ENCODE peak calls at places on chromosomes 3 and 15, in nine cellular contexts. L is HepG2; O is T-cell; H is Karpas-422; U is NCI-H2081 treated with DMSO at 0.1 percent for 48 hours; B is fibroblast of pulmonary artery; F is activated CD4-positive, alpha-beta T cell treated with anti-CD3 and anti-CD28 coated beads, Interleukin-2, amount 10 ng/mL, durations not matched to agents 7 days and 5 days; Q is mammary epithelial cell; J is HT-29. E is an unnamed sample.
A peak's percentile ranks its signal among the peaks of the same experiment; 100 is the strongest.

GRCh38 chr3:126544596-126545281 is 14.0 kb downstream of the C3orf22 start:
- DNase-seq in L (no peak), O (peak; percentile 0), H (no peak), U (no peak), B (no peak), F (no peak), Q (no peak), J (no peak), E (no peak)

GRCh38 chr3:194031867-194032635 is 103.9 kb upstream of the HES1 start:
- DNase-seq in L (no peak), O (no peak), H (no peak), U (no peak), B (no peak), F (no peak), Q (peak; percentile 20), J (no peak), E (no peak)

GRCh38 chr3:50124363-50125226 is 30.5 kb upstream of the SEMA3F start:
- DNase-seq in L (no peak), O (no peak), H (no peak), U (no peak), B (no peak), F (peak; percentile 5), Q (no peak), J (no peak), E (no peak)

GRCh38 chr15:84400820-84401219 is 165.2 kb downstream of the GOLGA6L4 start:
- DNase-seq in L (no peak), O (no peak), H (no peak), U (no peak), B (no peak), F (no peak), Q (no peak), J (no peak), E (peak; percentile 62)

GRCh38 chr3:123096701-123097100 is 29.9 kb downstream of the PDIA5 start:
- DNase-seq in L (no peak), O (no peak), H (no peak), U (no peak), B (peak; percentile 85), F (no peak), Q (no peak), J (no peak), E (no peak)

GRCh38 chr3:41198046-41198445 is 1.3 kb upstream of the CTNNB1 start:
- DNase-seq in L (no peak), O (no peak), H (no peak), U (no peak), B (no peak), F (no peak), Q (no peak), J (no peak), E (no peak)

GRCh38 chr15:68489426-68489825 is 57.5 kb upstream of the ITGA11 start:
- DNase-seq in L (no peak), O (no peak), H (no peak), U (no peak), B (no peak), F (no peak), Q (no peak), J (no peak), E (no peak)

GRCh38 chr15:39393575-39394335 is 187.1 kb upstream of the THBS1 start:
- DNase-seq in L (peak; percentile 55), O (no peak), H (peak; percentile 24), U (no peak), B (no peak), F (no peak), Q (no peak), J (peak; percentile 30), E (no peak)

GRCh38 chr3:102223139-102223538 is 211.7 kb upstream of the ZPLD1 start:
- DNase-seq in L (no peak), O (no peak), H (no peak), U (no peak), B (no peak), F (no peak), Q (no peak), J (no peak), E (no peak)

GRCh38 chr3:104629038-104629437 is 737.7 kb upstream of the ALCAM start:
- DNase-seq in L (no peak), O (no peak), H (no peak), U (no peak), B (peak; percentile 77), F (no peak), Q (peak; percentile 61), J (no peak), E (no peak)

GRCh38 chr3:15796771-15797599 is 794 bp downstream of the ANKRD28 start:
- DNase-seq in L (peak; percentile 52), O (no peak), H (peak; percentile 72), U (no peak), B (peak; percentile 80), F (no peak), Q (peak; percentile 75), J (peak; percentile 32), E (no peak)

GRCh38 chr3:143313025-143313424 is 193.5 kb downstream of the CHST2 start:
- DNase-seq in L (no peak), O (no peak), H (no peak), U (no peak), B (no peak), F (no peak), Q (no peak), J (no peak), E (no peak)